ENCODE peak calls at places on chromosomes 6 and 20, in six cellular contexts. Q is OCI-LY7, H is foreskin fibroblast, V is neuronal stem cell, N is lower leg skin, J is heart right ventricle. E is an unnamed sample.

GRCh38 chr6:167577891-167578361 is 248.8 kb upstream of the AFDN start:
- DNase-seq in Q (no peak), H (no peak), V (no peak), N (peak; percentile 64), J (no peak), E (no peak)

GRCh38 chr6:134663800-134664535 is 285.9 kb downstream of the ALDH8A1 start:
- DNase-seq in Q (no peak), H (peak; percentile 45), V (no peak), N (no peak), J (no peak), E (no peak)

GRCh38 chr6:109311481-109311880 is 70.8 kb downstream of the CD164 start:
- DNase-seq in Q (no peak), H (peak; percentile 23), V (no peak), N (no peak), J (no peak), E (no peak)

GRCh38 chr6:18160921-18161320 is 5.7 kb downstream of the KDM1B start:
- DNase-seq in Q (no peak), H (peak; percentile 36), V (no peak), N (no peak), J (no peak), E (no peak)

GRCh38 chr6:19835605-19836004 is 1.6 kb upstream of the ID4 start:
- DNase-seq in Q (no peak), H (no peak), V (no peak), N (no peak), J (no peak), E (no peak)

GRCh38 chr6:10837009-10837691 is 1.2 kb downstream of the MAK start:
- DNase-seq in Q (no peak), H (peak; percentile 9), V (peak; percentile 62), N (peak; percentile 88), J (peak; percentile 36), E (peak; percentile 66)

GRCh38 chr6:100695445-100695844 is 185.7 kb downstream of the ASCC3 start:
- DNase-seq in Q (no peak), H (no peak), V (no peak), N (no peak), J (no peak), E (no peak)

GRCh38 chr6:33183071-33183683 is 9.1 kb downstream of the COL11A2 start:
- DNase-seq in Q (peak; percentile 64), H (no peak), V (no peak), N (no peak), J (no peak), E (no peak)

GRCh38 chr6:104784884-104785283 is 74.8 kb downstream of the HACE1 start:
- DNase-seq in Q (no peak), H (peak; percentile 77), V (no peak), N (no peak), J (no peak), E (no peak)

GRCh38 chr6:32177182-32177787 is 920 bp upstream of the RNF5 start:
- DNase-seq in Q (no peak), H (peak; percentile 54), V (no peak), N (no peak), J (no peak), E (peak; percentile 47)

GRCh38 chr20:35487479-35487878 is 32.1 kb downstream of the CEP250 start:
- DNase-seq in Q (no peak), H (no peak), V (no peak), N (no peak), J (no peak), E (no peak)

GRCh38 chr6:14001329-14002012 is 76.7 kb downstream of the RNF182 start:
- DNase-seq in Q (no peak), H (peak; percentile 93), V (no peak), N (no peak), J (no peak), E (no peak)

GRCh38 chr6:170152111-170152926 is 138.6 kb downstream of the DLL1 start:
- DNase-seq in Q (no peak), H (no peak), V (peak; percentile 20), N (no peak), J (no peak), E (peak; percentile 70)

GRCh38 chr20:29690274-29690673 is 1567.2 kb upstream of the DEFB115 start:
- DNase-seq in Q (no peak), H (no peak), V (no peak), N (no peak), J (no peak), E (peak; percentile 64)

GRCh38 chr6:14379568-14379967 is 262.0 kb downstream of the CD83 start:
- DNase-seq in Q (no peak), H (no peak), V (no peak), N (no peak), J (no peak), E (no peak)

GRCh38 chr6:39402239-39402751 is 79.8 kb upstream of the KCNK16 start:
- DNase-seq in Q (no peak), H (peak; percentile 78), V (no peak), N (no peak), J (no peak), E (no peak)

GRCh38 chr20:41095110-41095969 is 42.0 kb upstream of the PLCG1 start:
- DNase-seq in Q (peak; percentile 69), H (peak; percentile 50), V (peak; percentile 51), N (peak; percentile 90), J (peak; percentile 54), E (peak; percentile 65)

GRCh38 chr6:20306491-20306890 is 94.2 kb upstream of the MBOAT1 start:
- DNase-seq in Q (no peak), H (no peak), V (no peak), N (no peak), J (no peak), E (no peak)

GRCh38 chr6:27684264-27685211 is 211.6 kb upstream of the ZNF184 start:
- DNase-seq in Q (peak; percentile 28), H (peak; percentile 65), V (no peak), N (no peak), J (no peak), E (peak; percentile 66)

GRCh38 chr20:57664476-57664875 is 44.2 kb upstream of the ZBP1 start:
- DNase-seq in Q (no peak), H (no peak), V (no peak), N (peak; percentile 82), J (no peak), E (peak; percentile 60)

GRCh38 chr6:68008445-68008844 is 626.6 kb upstream of the ADGRB3 start:
- DNase-seq in Q (no peak), H (peak; percentile 19), V (no peak), N (no peak), J (no peak), E (no peak)

GRCh38 chr6:13979284-13980171 is 54.8 kb downstream of the RNF182 start:
- DNase-seq in Q (no peak), H (no peak), V (no peak), N (no peak), J (no peak), E (no peak)

GRCh38 chr6:17001188-17001587 is 100.7 kb upstream of the STMND1 start:
- DNase-seq in Q (no peak), H (peak; percentile 54), V (no peak), N (no peak), J (no peak), E (no peak)

GRCh38 chr6:12296255-12296573 is 6.1 kb downstream of the EDN1 start:
- DNase-seq in Q (no peak), H (peak; percentile 88), V (no peak), N (no peak), J (no peak), E (no peak)
- H3K4me3 ChIP-seq in Q (no peak overlapping the region), H (peak overlapping the region; percentile 16), V (no peak overlapping the region), N (no peak overlapping the region), J (no peak overlapping the region), E (no peak overlapping the region)

DNA sequence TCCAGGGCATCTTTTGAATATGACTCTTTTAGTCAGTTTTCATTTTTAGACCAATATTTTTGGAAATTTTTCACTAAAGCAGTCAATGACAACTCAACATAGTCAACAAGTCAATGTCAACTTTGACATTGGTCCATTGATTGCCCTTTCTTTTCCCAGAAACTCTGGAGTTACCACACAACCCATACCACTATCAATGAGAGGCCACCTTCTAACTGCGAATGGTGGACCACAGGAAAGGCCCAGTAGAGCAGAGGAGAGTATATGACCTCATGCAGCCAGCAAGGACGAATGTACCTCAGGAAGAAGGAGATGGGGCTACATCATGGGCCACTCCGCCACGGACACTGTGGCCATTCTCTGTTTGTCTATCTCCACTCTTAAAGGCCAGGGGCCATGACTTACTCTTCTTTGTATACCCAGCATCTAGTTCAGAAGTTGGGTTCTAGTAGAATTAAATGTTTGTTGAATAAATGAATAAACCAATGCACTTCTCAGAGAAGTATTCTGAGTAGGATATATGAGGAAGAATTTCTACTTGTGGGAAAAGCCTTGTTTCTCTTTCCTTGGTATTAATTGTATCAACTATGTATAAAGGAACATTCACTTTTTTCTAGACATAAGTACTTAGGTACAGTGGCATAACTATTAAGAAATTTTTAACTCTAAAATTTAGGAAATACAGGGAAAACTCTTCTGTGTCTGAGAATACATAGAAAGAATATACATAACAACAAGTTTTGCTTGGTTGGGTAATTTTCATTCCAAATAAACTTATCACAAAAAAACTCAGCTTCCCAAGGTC is 562 bp upstream of the SMLR1 start:
- DNase-seq in Q (no peak), H (no peak), V (no peak), N (no peak), J (no peak), E (no peak)
- H3K4me3 ChIP-seq in Q (no peak overlapping the region), H (no peak overlapping the region), V (no peak overlapping the region), N (no peak overlapping the region), J (no peak overlapping the region), E (no peak overlapping the region)

DNA sequence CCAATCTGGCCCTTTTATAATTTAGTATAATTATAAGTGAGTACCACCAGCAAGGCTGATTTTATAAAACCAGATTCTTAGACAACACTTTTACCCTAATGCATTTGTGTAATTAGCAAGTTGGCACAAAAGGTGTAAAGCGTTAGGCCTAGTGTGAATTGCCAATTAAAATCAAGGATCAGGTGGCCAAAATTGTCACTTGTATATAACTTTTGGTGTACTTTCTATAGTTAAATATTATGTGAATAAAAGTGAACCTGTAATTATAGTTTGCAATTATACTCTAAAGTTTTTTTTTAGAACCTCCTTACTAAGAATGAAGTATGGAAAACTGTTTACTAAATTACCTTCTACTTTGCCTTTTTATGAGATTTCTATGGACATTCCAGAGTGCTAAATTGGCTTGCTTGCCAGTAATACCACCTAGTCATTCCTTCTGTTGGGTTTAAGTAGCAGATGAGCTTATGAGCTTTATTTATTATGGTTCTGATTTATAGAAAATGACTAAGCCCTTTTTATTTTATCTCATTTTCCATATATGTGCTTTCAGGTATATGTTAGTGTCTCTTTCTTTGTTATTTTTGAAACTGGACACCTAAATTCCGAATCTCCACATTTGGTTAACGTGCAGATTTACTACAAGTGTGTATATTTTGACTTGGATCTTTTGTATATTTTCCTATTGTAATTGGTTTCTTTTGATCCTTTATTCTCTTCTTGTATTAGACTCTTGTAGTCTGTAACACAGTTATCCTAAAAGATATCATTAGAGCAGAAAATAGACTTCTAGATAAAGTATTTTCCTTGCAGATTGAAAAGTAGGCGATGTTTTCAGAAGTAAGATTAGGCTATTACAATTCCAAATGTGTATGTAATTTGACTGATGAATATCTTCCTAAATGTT is 3.9 kb downstream of the STXBP5 start:
- DNase-seq in Q (no peak), H (no peak), V (no peak), N (no peak), J (no peak), E (no peak)
- H3K4me3 ChIP-seq in Q (no peak overlapping the region), H (peak overlapping the region; percentile 95), V (no peak overlapping the region), N (no peak overlapping the region), J (peak overlapping the region; percentile 26), E (no peak overlapping the region)

DNA sequence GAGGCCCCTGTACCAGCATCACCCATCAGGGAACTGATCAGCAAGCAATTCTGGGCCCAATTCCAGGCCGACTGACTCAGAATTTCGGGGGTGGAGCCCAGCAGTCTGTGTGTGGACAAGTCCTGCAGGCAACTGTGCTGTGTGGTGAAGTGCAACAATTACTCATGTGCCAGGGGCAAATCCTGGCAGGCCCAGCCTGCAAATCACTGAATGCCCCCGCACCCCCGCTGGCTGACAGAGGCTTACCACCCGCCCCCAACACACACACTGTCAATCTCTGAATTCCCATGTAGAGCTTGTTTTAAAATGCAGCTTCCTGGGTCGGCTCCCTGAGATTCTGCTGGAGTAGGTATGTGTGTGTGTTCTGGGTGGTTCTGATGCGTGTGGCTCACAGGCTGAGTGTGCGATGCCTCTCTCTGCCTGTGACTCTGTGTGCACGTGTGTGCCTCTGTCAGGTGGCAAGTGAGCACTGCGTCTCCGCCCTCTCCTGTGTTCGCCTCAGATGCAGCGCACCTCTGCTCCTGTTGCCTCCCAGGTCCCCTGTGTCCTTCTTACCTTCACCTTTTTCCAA is 45.4 kb downstream of the SSR1 start:
- DNase-seq in Q (no peak), H (peak; percentile 96), V (no peak), N (peak; percentile 95), J (no peak), E (peak; percentile 48)
- H3K4me3 ChIP-seq in Q (no peak overlapping the region), H (no peak overlapping the region), V (no peak overlapping the region), N (no peak overlapping the region), J (no peak overlapping the region), E (no peak overlapping the region)

E was measured in upper lobe of left lung.